ENCODE peak calls at places on chromosomes 16 and 17, in four cellular contexts. V is endothelial cell of umbilical vein, C is GM12892, A is breast epithelium. D is an unnamed sample.

GRCh38 chr16:13606804-13607203 is 313.1 kb upstream of the ERCC4 start:
- DNase-seq in A (no peak), C (no peak), V (no peak), D (no peak)

GRCh38 chr17:67258836-67259468 is 14.0 kb upstream of the HELZ start:
- DNase-seq in V (no peak), A (no peak), C (no peak), D (no peak)

GRCh38 chr17:78034429-78035091 is 76.1 kb downstream of the TNRC6C start:
- DNase-seq in V (peak; percentile 65), C (no peak), A (no peak), D (no peak)

GRCh38 chr17:58591455-58591854 is 77.0 kb upstream of the MTMR4 start:
- DNase-seq in A (no peak), V (no peak), C (no peak), D (no peak)

GRCh38 chr17:77186141-77186604 is 45.4 kb downstream of the SEC14L1 start:
- DNase-seq in A (no peak), V (no peak), C (no peak), D (no peak)

GRCh38 chr17:28613916-28614315 is at the start of gene RSKR:
- DNase-seq in A (no peak), C (no peak), V (no peak), D (no peak)

GRCh38 chr16:27826893-27827289 is 236.6 kb downstream of the GSG1L start:
- DNase-seq in V (no peak), A (no peak), C (no peak), D (peak; percentile 41)

GRCh38 chr17:78241277-78242023 is 10.0 kb downstream of the TMEM235 start:
- DNase-seq in V (peak; percentile 19), A (no peak), C (no peak), D (no peak)

GRCh38 chr16:19167710-19168172 is 299 bp upstream of the SYT17 start:
- DNase-seq in C (peak; percentile 81), A (peak; percentile 20), V (peak; percentile 65), D (no peak)

GRCh38 chr17:81991684-81992513 is 14.5 kb downstream of the ASPSCR1 start:
- DNase-seq in V (peak; percentile 36), A (peak; percentile 77), C (no peak), D (peak; percentile 85)
- TF ChIP-seq POLR2A in V (no peak), A (no peak), C (no peak), D (no peak)

GRCh38 chr16:89478576-89479221 is 11.7 kb downstream of the ANKRD11 start:
- DNase-seq in A (no peak), V (no peak), C (no peak), D (no peak)

GRCh38 chr16:89475144-89475543 is 15.2 kb downstream of the ANKRD11 start:
- DNase-seq in C (no peak), A (no peak), V (no peak), D (no peak)

GRCh38 chr16:89476811-89477261 is 13.5 kb downstream of the ANKRD11 start:
- DNase-seq in C (peak; percentile 37), V (no peak), A (no peak), D (no peak)

GRCh38 chr16:89473791-89474414 is 16.5 kb downstream of the ANKRD11 start:
- DNase-seq in V (no peak), A (no peak), C (no peak), D (no peak)

GRCh38 chr16:89476379-89476778 is 14.0 kb downstream of the ANKRD11 start:
- DNase-seq in A (peak; percentile 47), V (no peak), C (no peak), D (no peak)
- TF ChIP-seq POLR2AphosphoS5 in A (no peak), V (no peak), C (no peak), D (peak; percentile 54)

DNA sequence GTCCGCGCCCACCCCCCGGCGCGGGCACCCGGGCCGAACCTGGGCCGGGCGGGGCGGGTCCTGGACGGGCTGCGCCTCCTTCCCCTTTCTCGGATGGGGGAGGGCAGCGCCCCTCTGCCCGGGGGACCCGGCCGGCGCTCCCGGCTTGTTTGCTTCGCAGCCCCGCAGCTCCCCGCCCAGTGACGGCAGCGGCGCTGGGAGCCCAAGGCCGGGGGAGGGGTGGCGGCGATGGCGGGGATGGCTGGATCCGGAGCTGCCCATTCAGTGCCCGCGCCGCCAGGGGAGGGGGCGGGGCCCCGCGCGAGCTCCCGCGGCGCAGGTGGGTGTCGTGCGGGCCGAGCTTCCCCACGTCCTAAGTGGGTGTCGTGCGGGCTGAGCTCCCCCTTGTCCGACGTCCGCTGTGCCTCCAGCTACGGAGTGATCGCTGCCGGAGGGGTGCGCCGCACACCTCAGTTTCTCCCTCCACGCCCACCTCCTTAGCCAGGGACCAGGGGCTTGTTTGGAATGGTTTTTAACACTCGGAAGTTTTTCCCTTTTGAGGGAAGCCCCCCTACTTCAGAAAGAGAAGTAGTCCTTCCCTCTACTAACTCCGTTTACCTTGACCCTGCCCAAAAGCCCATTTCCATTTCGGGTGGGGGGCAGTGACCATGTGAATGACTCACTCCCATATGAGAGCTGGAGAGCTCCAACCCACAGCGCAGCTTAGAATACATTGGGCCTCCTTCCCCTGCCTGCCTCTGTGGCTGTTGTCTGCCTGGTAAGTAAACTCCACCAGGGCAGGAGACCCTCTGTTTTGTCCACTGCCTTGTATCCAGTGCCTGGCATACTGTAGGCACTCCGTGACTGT is 733 bp downstream of the SGSM2 start:
- DNase-seq in A (peak; percentile 58), V (peak; percentile 73), C (peak; percentile 72), D (no peak)
- TF ChIP-seq POLR2A in A (no peak), V (peak; percentile 28), C (no peak), D (no peak)

DNA sequence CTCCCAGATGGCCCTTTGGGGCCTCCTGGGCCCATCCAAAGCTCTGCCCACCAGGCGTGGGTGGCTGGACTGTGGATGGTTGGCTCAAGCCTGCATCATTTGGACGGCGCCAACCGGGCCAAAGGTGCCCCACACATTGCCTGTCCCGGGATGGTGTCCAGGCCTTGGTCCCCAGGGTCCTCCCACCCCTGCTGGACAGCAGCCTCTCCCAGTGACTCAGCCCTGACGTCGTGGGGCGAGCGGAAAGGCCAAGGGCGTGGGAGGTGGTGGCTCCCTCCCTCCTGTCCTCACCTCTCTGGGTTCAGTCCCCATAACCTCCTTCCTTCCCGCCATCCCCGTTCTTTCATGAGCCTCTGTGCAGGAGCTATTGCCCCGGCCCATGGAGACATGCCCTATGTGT is 42.1 kb upstream of the DLX4 start:
- DNase-seq in V (no peak), A (no peak), C (no peak), D (peak; percentile 85)
- TF ChIP-seq POLR2AphosphoS5 in V (no peak), A (no peak), C (no peak), D (no peak)

D was measured in suprapubic skin.